ENCODE peak calls at places on chromosome 14, in ten cellular contexts. One of them, this sample, is unnamed. For H3K4me1, the result is how much of the 10 kb centered on the place peaks cover.

GRCh38 chr14:105999361-106000028 is 473.1 kb downstream of the TMEM121 start:
- DNase-seq in tibial nerve: no peak
- DNase-seq in CD8-positive, alpha-beta T cell: peak
- DNase-seq in left ventricle myocardium inferior: peak
- DNase-seq in hepatocyte: peak
- DNase-seq in trophoblast cell: peak
- DNase-seq in endodermal cell: peak
- DNase-seq in ovary: peak
- DNase-seq in fibroblast of lung: no peak
- DNase-seq in upper lobe of right lung: peak
- DNase-seq in this sample: peak

GRCh38 chr14:70188292-70188607 is 501 bp downstream of the SLC8A3 start:
- DNase-seq in tibial nerve: no peak
- DNase-seq in CD8-positive, alpha-beta T cell: no peak
- DNase-seq in left ventricle myocardium inferior: no peak
- DNase-seq in hepatocyte: no peak
- DNase-seq in trophoblast cell: no peak
- DNase-seq in endodermal cell: no peak
- DNase-seq in ovary: no peak
- DNase-seq in fibroblast of lung: peak
- DNase-seq in upper lobe of right lung: no peak
- DNase-seq in this sample: no peak

GRCh38 chr14:68770553-68771286 is 22.1 kb downstream of the ZFP36L1 start:
- DNase-seq in tibial nerve: no peak
- DNase-seq in CD8-positive, alpha-beta T cell: no peak
- DNase-seq in left ventricle myocardium inferior: no peak
- DNase-seq in hepatocyte: no peak
- DNase-seq in trophoblast cell: no peak
- DNase-seq in endodermal cell: no peak
- DNase-seq in ovary: no peak
- DNase-seq in fibroblast of lung: no peak
- DNase-seq in upper lobe of right lung: peak
- DNase-seq in this sample: no peak

GRCh38 chr14:79161576-79161975 is 991.4 kb downstream of the NRXN3 start:
- DNase-seq in tibial nerve: no peak
- DNase-seq in CD8-positive, alpha-beta T cell: no peak
- DNase-seq in left ventricle myocardium inferior: no peak
- DNase-seq in hepatocyte: peak
- DNase-seq in trophoblast cell: no peak
- DNase-seq in endodermal cell: peak
- DNase-seq in ovary: no peak
- DNase-seq in fibroblast of lung: peak
- DNase-seq in upper lobe of right lung: no peak
- DNase-seq in this sample: peak

GRCh38 chr14:105980224-105980623 is 453.8 kb downstream of the TMEM121 start:
- DNase-seq in tibial nerve: no peak
- DNase-seq in CD8-positive, alpha-beta T cell: no peak
- DNase-seq in left ventricle myocardium inferior: no peak
- DNase-seq in hepatocyte: no peak
- DNase-seq in trophoblast cell: no peak
- DNase-seq in endodermal cell: no peak
- DNase-seq in ovary: no peak
- DNase-seq in fibroblast of lung: no peak
- DNase-seq in upper lobe of right lung: no peak
- DNase-seq in this sample: no peak

GRCh38 chr14:91290986-91291385 is 46.5 kb upstream of the GPR68 start:
- DNase-seq in tibial nerve: no peak
- DNase-seq in CD8-positive, alpha-beta T cell: no peak
- DNase-seq in left ventricle myocardium inferior: no peak
- DNase-seq in hepatocyte: no peak
- DNase-seq in trophoblast cell: no peak
- DNase-seq in endodermal cell: no peak
- DNase-seq in ovary: no peak
- DNase-seq in fibroblast of lung: no peak
- DNase-seq in upper lobe of right lung: no peak
- DNase-seq in this sample: no peak

GRCh38 chr14:95871531-95871930 is 5.1 kb upstream of the TUNAR start:
- DNase-seq in tibial nerve: no peak
- DNase-seq in CD8-positive, alpha-beta T cell: no peak
- DNase-seq in left ventricle myocardium inferior: no peak
- DNase-seq in hepatocyte: no peak
- DNase-seq in trophoblast cell: no peak
- DNase-seq in endodermal cell: no peak
- DNase-seq in ovary: no peak
- DNase-seq in fibroblast of lung: no peak
- DNase-seq in upper lobe of right lung: no peak
- DNase-seq in this sample: no peak

GRCh38 chr14:37262649-37263048 is 64.9 kb downstream of the MIPOL1 start:
- DNase-seq in tibial nerve: no peak
- DNase-seq in CD8-positive, alpha-beta T cell: no peak
- DNase-seq in left ventricle myocardium inferior: no peak
- DNase-seq in hepatocyte: no peak
- DNase-seq in trophoblast cell: no peak
- DNase-seq in endodermal cell: peak
- DNase-seq in ovary: no peak
- DNase-seq in fibroblast of lung: no peak
- DNase-seq in upper lobe of right lung: no peak
- DNase-seq in this sample: no peak

GRCh38 chr14:102694530-102695171 is 82.6 kb upstream of the TRAF3 start:
- DNase-seq in tibial nerve: peak
- DNase-seq in CD8-positive, alpha-beta T cell: peak
- DNase-seq in left ventricle myocardium inferior: no peak
- DNase-seq in hepatocyte: peak
- DNase-seq in trophoblast cell: peak
- DNase-seq in endodermal cell: peak
- DNase-seq in ovary: peak
- DNase-seq in fibroblast of lung: peak
- DNase-seq in upper lobe of right lung: no peak
- DNase-seq in this sample: peak

GRCh38 chr14:73269729-73270651 is 32.7 kb downstream of the PAPLN start:
- DNase-seq in tibial nerve: no peak
- DNase-seq in CD8-positive, alpha-beta T cell: no peak
- DNase-seq in left ventricle myocardium inferior: peak
- DNase-seq in hepatocyte: peak
- DNase-seq in trophoblast cell: peak
- DNase-seq in endodermal cell: peak
- DNase-seq in ovary: peak
- DNase-seq in fibroblast of lung: peak
- DNase-seq in upper lobe of right lung: peak
- DNase-seq in this sample: peak

GRCh38 chr14:100669468-100669867 is 57.2 kb upstream of the DLK1 start:
- DNase-seq in tibial nerve: no peak
- DNase-seq in CD8-positive, alpha-beta T cell: no peak
- DNase-seq in left ventricle myocardium inferior: no peak
- DNase-seq in hepatocyte: peak
- DNase-seq in trophoblast cell: no peak
- DNase-seq in endodermal cell: no peak
- DNase-seq in ovary: no peak
- DNase-seq in fibroblast of lung: no peak
- DNase-seq in upper lobe of right lung: no peak
- DNase-seq in this sample: no peak
- H3K4me1 ChIP-seq in tibial nerve: under half
- H3K4me1 ChIP-seq in CD8-positive, alpha-beta T cell: under half
- H3K4me1 ChIP-seq in left ventricle myocardium inferior: under half
- H3K4me1 ChIP-seq in hepatocyte: half or more
- H3K4me1 ChIP-seq in trophoblast cell: under half
- H3K4me1 ChIP-seq in endodermal cell: under half
- H3K4me1 ChIP-seq in ovary: under half
- H3K4me1 ChIP-seq in fibroblast of lung: under half
- H3K4me1 ChIP-seq in upper lobe of right lung: under half
- H3K4me1 ChIP-seq in this sample: under half

GRCh38 chr14:99242816-99243795 is 28.9 kb downstream of the BCL11B start:
- DNase-seq in tibial nerve: no peak
- DNase-seq in CD8-positive, alpha-beta T cell: no peak
- DNase-seq in left ventricle myocardium inferior: no peak
- DNase-seq in hepatocyte: no peak
- DNase-seq in trophoblast cell: no peak
- DNase-seq in endodermal cell: no peak
- DNase-seq in ovary: no peak
- DNase-seq in fibroblast of lung: no peak
- DNase-seq in upper lobe of right lung: no peak
- DNase-seq in this sample: no peak

GRCh38 chr14:99246536-99247083 is 25.4 kb downstream of the BCL11B start:
- DNase-seq in tibial nerve: no peak
- DNase-seq in CD8-positive, alpha-beta T cell: no peak
- DNase-seq in left ventricle myocardium inferior: no peak
- DNase-seq in hepatocyte: no peak
- DNase-seq in trophoblast cell: no peak
- DNase-seq in endodermal cell: peak
- DNase-seq in ovary: no peak
- DNase-seq in fibroblast of lung: no peak
- DNase-seq in upper lobe of right lung: no peak
- DNase-seq in this sample: no peak

GRCh38 chr14:99244299-99244959 is 27.6 kb downstream of the BCL11B start:
- DNase-seq in tibial nerve: no peak
- DNase-seq in CD8-positive, alpha-beta T cell: no peak
- DNase-seq in left ventricle myocardium inferior: no peak
- DNase-seq in hepatocyte: no peak
- DNase-seq in trophoblast cell: no peak
- DNase-seq in endodermal cell: no peak
- DNase-seq in ovary: no peak
- DNase-seq in fibroblast of lung: no peak
- DNase-seq in upper lobe of right lung: no peak
- DNase-seq in this sample: no peak

GRCh38 chr14:99245541-99246511 is 26.2 kb downstream of the BCL11B start:
- DNase-seq in tibial nerve: no peak
- DNase-seq in CD8-positive, alpha-beta T cell: no peak
- DNase-seq in left ventricle myocardium inferior: no peak
- DNase-seq in hepatocyte: peak
- DNase-seq in trophoblast cell: no peak
- DNase-seq in endodermal cell: peak
- DNase-seq in ovary: peak
- DNase-seq in fibroblast of lung: no peak
- DNase-seq in upper lobe of right lung: no peak
- DNase-seq in this sample: no peak

DNA sequence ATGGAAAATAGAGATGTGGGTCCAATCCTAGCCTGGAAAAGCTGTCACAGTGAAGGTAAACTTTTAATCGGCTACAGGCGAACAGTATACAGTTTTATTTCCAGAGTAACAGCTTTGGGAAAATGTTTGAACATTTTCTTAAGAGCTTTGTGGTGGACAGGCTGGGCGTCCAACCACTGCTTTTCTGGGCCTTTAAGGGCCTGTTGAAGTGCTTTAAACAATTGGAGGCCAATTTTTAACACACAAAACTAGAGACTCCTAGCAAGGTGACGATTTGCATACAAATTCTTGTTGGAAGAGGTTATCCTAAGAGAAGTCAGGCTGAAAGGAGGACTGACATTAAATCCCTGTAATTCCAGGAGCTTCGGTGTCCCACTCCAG is 27.0 kb downstream of the BCL11B start:
- DNase-seq in tibial nerve: no peak
- DNase-seq in CD8-positive, alpha-beta T cell: no peak
- DNase-seq in left ventricle myocardium inferior: no peak
- DNase-seq in hepatocyte: no peak
- DNase-seq in trophoblast cell: no peak
- DNase-seq in endodermal cell: no peak
- DNase-seq in ovary: no peak
- DNase-seq in fibroblast of lung: no peak
- DNase-seq in upper lobe of right lung: no peak
- DNase-seq in this sample: no peak
- H3K4me3 ChIP-seq in tibial nerve: no peak
- H3K4me3 ChIP-seq in CD8-positive, alpha-beta T cell: peak
- H3K4me3 ChIP-seq in left ventricle myocardium inferior: no peak
- H3K4me3 ChIP-seq in hepatocyte: no peak
- H3K4me3 ChIP-seq in trophoblast cell: no peak
- H3K4me3 ChIP-seq in endodermal cell: peak
- H3K4me3 ChIP-seq in ovary: no peak
- H3K4me3 ChIP-seq in fibroblast of lung: no peak
- H3K4me3 ChIP-seq in upper lobe of right lung: no peak
- H3K4me3 ChIP-seq in this sample: no peak

GRCh38 chr14:64465208-64465821 is at the start of gene AKAP5:
- DNase-seq in tibial nerve: peak
- DNase-seq in CD8-positive, alpha-beta T cell: peak
- DNase-seq in left ventricle myocardium inferior: peak
- DNase-seq in hepatocyte: peak
- DNase-seq in trophoblast cell: peak
- DNase-seq in endodermal cell: peak
- DNase-seq in ovary: peak
- DNase-seq in fibroblast of lung: peak
- DNase-seq in upper lobe of right lung: peak
- DNase-seq in this sample: peak

GRCh38 chr14:64465856-64466554 is 706 bp downstream of the AKAP5 start:
- DNase-seq in tibial nerve: peak
- DNase-seq in CD8-positive, alpha-beta T cell: no peak
- DNase-seq in left ventricle myocardium inferior: no peak
- DNase-seq in hepatocyte: peak
- DNase-seq in trophoblast cell: peak
- DNase-seq in endodermal cell: peak
- DNase-seq in ovary: no peak
- DNase-seq in fibroblast of lung: peak
- DNase-seq in upper lobe of right lung: no peak
- DNase-seq in this sample: peak

GRCh38 chr14:64464695-64465094 is 604 bp upstream of the AKAP5 start:
- DNase-seq in tibial nerve: no peak
- DNase-seq in CD8-positive, alpha-beta T cell: no peak
- DNase-seq in left ventricle myocardium inferior: no peak
- DNase-seq in hepatocyte: no peak
- DNase-seq in trophoblast cell: no peak
- DNase-seq in endodermal cell: peak
- DNase-seq in ovary: no peak
- DNase-seq in fibroblast of lung: no peak
- DNase-seq in upper lobe of right lung: no peak
- DNase-seq in this sample: no peak

GRCh38 chr14:64463198-64463597 is 2.1 kb upstream of the AKAP5 start:
- DNase-seq in tibial nerve: no peak
- DNase-seq in CD8-positive, alpha-beta T cell: no peak
- DNase-seq in left ventricle myocardium inferior: no peak
- DNase-seq in hepatocyte: no peak
- DNase-seq in trophoblast cell: no peak
- DNase-seq in endodermal cell: no peak
- DNase-seq in ovary: no peak
- DNase-seq in fibroblast of lung: no peak
- DNase-seq in upper lobe of right lung: no peak
- DNase-seq in this sample: no peak

GRCh38 chr14:64463873-64464272 is 1.4 kb upstream of the AKAP5 start:
- DNase-seq in tibial nerve: no peak
- DNase-seq in CD8-positive, alpha-beta T cell: no peak
- DNase-seq in left ventricle myocardium inferior: no peak
- DNase-seq in hepatocyte: no peak
- DNase-seq in trophoblast cell: no peak
- DNase-seq in endodermal cell: no peak
- DNase-seq in ovary: no peak
- DNase-seq in fibroblast of lung: no peak
- DNase-seq in upper lobe of right lung: no peak
- DNase-seq in this sample: no peak
- H3K27ac ChIP-seq in tibial nerve: no peak
- H3K27ac ChIP-seq in CD8-positive, alpha-beta T cell: no peak
- H3K27ac ChIP-seq in left ventricle myocardium inferior: no peak
- H3K27ac ChIP-seq in hepatocyte: no peak
- H3K27ac ChIP-seq in trophoblast cell: no peak
- H3K27ac ChIP-seq in endodermal cell: no peak
- H3K27ac ChIP-seq in ovary: no peak
- H3K27ac ChIP-seq in fibroblast of lung: no peak
- H3K27ac ChIP-seq in upper lobe of right lung: no peak
- H3K27ac ChIP-seq in this sample: no peak

DNA sequence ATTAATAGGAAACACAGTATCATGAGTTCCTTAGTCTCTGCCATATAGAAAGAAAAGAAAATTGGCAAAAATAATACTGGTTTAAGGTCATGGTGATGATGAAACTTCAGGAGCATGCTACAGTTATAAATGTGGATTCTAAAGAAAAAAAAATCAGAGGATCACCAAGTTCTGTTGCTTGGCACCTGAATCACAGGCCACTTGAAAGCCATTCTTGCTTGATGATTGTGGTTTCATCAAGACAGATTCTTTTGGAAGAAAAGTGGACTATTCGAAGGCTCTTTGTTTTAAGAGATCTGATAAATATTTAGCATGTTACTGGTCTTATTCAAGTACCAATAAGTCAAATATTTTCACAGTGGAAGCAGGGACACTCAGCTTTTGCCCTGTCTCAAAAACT is 148.9 kb downstream of the SAMD4A start:
- DNase-seq in tibial nerve: no peak
- DNase-seq in CD8-positive, alpha-beta T cell: no peak
- DNase-seq in left ventricle myocardium inferior: no peak
- DNase-seq in hepatocyte: no peak
- DNase-seq in trophoblast cell: no peak
- DNase-seq in endodermal cell: no peak
- DNase-seq in ovary: no peak
- DNase-seq in fibroblast of lung: peak
- DNase-seq in upper lobe of right lung: no peak
- DNase-seq in this sample: no peak
- H3K4me1 ChIP-seq in tibial nerve: under half
- H3K4me1 ChIP-seq in CD8-positive, alpha-beta T cell: under half
- H3K4me1 ChIP-seq in left ventricle myocardium inferior: half or more
- H3K4me1 ChIP-seq in hepatocyte: under half
- H3K4me1 ChIP-seq in trophoblast cell: under half
- H3K4me1 ChIP-seq in endodermal cell: under half
- H3K4me1 ChIP-seq in ovary: under half
- H3K4me1 ChIP-seq in fibroblast of lung: under half
- H3K4me1 ChIP-seq in upper lobe of right lung: under half
- H3K4me1 ChIP-seq in this sample: under half

This sample was measured in testis.